ENCODE peak calls at places on chromosomes 4 and X, in six cellular contexts. I, R, D, H, B and F are unnamed samples.

GRCh38 chrX:2342878-2343277 is 157.9 kb downstream of the DHRSX start:
- DNase-seq in I (no peak), R (no peak), D (no peak), H (no peak), B (peak), F (no peak)

GRCh38 chr4:69116645-69117321 is 20.5 kb downstream of the UGT2B7 start:
- DNase-seq in I (no peak), R (no peak), D (no peak), H (no peak), B (no peak), F (no peak)

GRCh38 chrX:7219153-7219705 is 71.3 kb upstream of the PUDP start:
- DNase-seq in I (no peak), R (no peak), D (no peak), H (no peak), B (no peak), F (no peak)

GRCh38 chr4:136863756-136864155 is 668.5 kb downstream of the PCDH18 start:
- DNase-seq in I (peak), R (no peak), D (no peak), H (no peak), B (no peak), F (no peak)

GRCh38 chrX:11188664-11189063 is 77.5 kb downstream of the HCCS start:
- DNase-seq in I (no peak), R (no peak), D (peak), H (no peak), B (peak), F (no peak)

GRCh38 chr4:16155503-16156169 is 70.6 kb downstream of the TAPT1 start:
- DNase-seq in I (peak), R (no peak), D (no peak), H (no peak), B (no peak), F (no peak)

GRCh38 chrX:7390446-7390845 is 242.5 kb upstream of the PUDP start:
- DNase-seq in I (no peak), R (no peak), D (no peak), H (no peak), B (no peak), F (no peak)

GRCh38 chr4:140617494-140618060 is 48.8 kb upstream of the UCP1 start:
- DNase-seq in I (no peak), R (no peak), D (no peak), H (no peak), B (no peak), F (no peak)

GRCh38 chr4:159307929-159308328 is 205.1 kb downstream of the RAPGEF2 start:
- DNase-seq in I (no peak), R (no peak), D (no peak), H (no peak), B (no peak), F (no peak)

GRCh38 chr4:161817822-161818412 is 345.9 kb downstream of the FSTL5 start:
- DNase-seq in I (no peak), R (no peak), D (no peak), H (no peak), B (no peak), F (no peak)

GRCh38 chr4:122053186-122053585 is 98.9 kb upstream of the BLTP1 start:
- DNase-seq in I (no peak), R (no peak), D (no peak), H (no peak), B (no peak), F (no peak)

GRCh38 chr4:182938213-182938645 is 21.0 kb upstream of the DCTD start:
- DNase-seq in I (peak), R (peak), D (peak), H (peak), B (peak), F (peak)

GRCh38 chr4:15575951-15576350 is 79.2 kb downstream of the FBXL5 start:
- DNase-seq in I (no peak), R (no peak), D (no peak), H (no peak), B (no peak), F (no peak)

GRCh38 chr4:132056466-132056865 is 1092.6 kb upstream of the PCDH10 start:
- DNase-seq in I (no peak), R (no peak), D (no peak), H (no peak), B (no peak), F (no peak)

GRCh38 chrX:3345281-3346081 is 971 bp downstream of the MXRA5 start:
- DNase-seq in I (no peak), R (peak), D (no peak), H (no peak), B (peak), F (no peak)

GRCh38 chr4:1658146-1658545 is 26.0 kb downstream of the FAM53A start:
- DNase-seq in I (no peak), R (no peak), D (no peak), H (no peak), B (no peak), F (no peak)

GRCh38 chr4:110501826-110502225 is 25.9 kb downstream of the ENPEP start:
- DNase-seq in I (no peak), R (no peak), D (no peak), H (no peak), B (no peak), F (no peak)

GRCh38 chr4:8477676-8478075 is 37.1 kb downstream of the TRMT44 start:
- DNase-seq in I (no peak), R (no peak), D (no peak), H (no peak), B (no peak), F (no peak)

GRCh38 chr4:147786031-147786430 is 54.1 kb downstream of the ARHGAP10 start:
- DNase-seq in I (no peak), R (no peak), D (no peak), H (no peak), B (no peak), F (no peak)

GRCh38 chrX:48911407-48912182 is at the start of gene SLC35A2:
- DNase-seq in I (peak), R (peak), D (peak), H (peak), B (peak), F (peak)

GRCh38 chrX:21150208-21150607 is 224.0 kb upstream of the CNKSR2 start:
- DNase-seq in I (no peak), R (no peak), D (no peak), H (no peak), B (no peak), F (no peak)

GRCh38 chrX:79572566-79572965 is 205.4 kb upstream of the ITM2A start:
- DNase-seq in I (no peak), R (no peak), D (no peak), H (no peak), B (no peak), F (no peak)

GRCh38 chr4:29304595-29304994 is 1415.6 kb upstream of the PCDH7 start:
- DNase-seq in I (no peak), R (no peak), D (no peak), H (no peak), B (no peak), F (no peak)

GRCh38 chr4:27861802-27862201 is 1001.2 kb downstream of the STIM2 start:
- DNase-seq in I (no peak), R (no peak), D (no peak), H (no peak), B (no peak), F (no peak)

GRCh38 chr4:71392109-71392508 is 53.3 kb downstream of the SLC4A4 start:
- DNase-seq in I (no peak), R (no peak), D (no peak), H (no peak), B (no peak), F (no peak)

GRCh38 chrX:120136128-120136527 is 20.4 kb upstream of the RHOXF1 start:
- DNase-seq in I (no peak), R (no peak), D (no peak), H (no peak), B (no peak), F (no peak)

GRCh38 chrX:38232287-38232686 is 11.6 kb upstream of the SRPX start:
- DNase-seq in I (no peak), R (no peak), D (no peak), H (no peak), B (no peak), F (no peak)

GRCh38 chrX:53186363-53186762 is 38.6 kb downstream of the KDM5C start:
- DNase-seq in I (no peak), R (no peak), D (peak), H (no peak), B (no peak), F (peak)

GRCh38 chrX:107678957-107679740 is 50.8 kb downstream of the PRPS1 start:
- DNase-seq in I (peak), R (no peak), D (peak), H (no peak), B (no peak), F (peak)

GRCh38 chrX:31609130-31609529 is 537.3 kb upstream of the FTHL17 start:
- DNase-seq in I (no peak), R (no peak), D (no peak), H (no peak), B (peak), F (no peak)